ENCODE peak calls at places on chromosomes 5 and 9, in four cellular contexts. One of them, this sample, is unnamed. For H3K4me1, the result is how much of the 10 kb centered on the place peaks cover.

GRCh38 chr5:55601209-55601618 is 66.5 kb upstream of the PLPP1 start:
- DNase-seq in cardiac muscle cell: peak
- DNase-seq in colonic mucosa: peak
- DNase-seq in heart left ventricle: peak
- DNase-seq in this sample: peak

GRCh38 chr5:148843510-148844318 is 17.3 kb downstream of the ADRB2 start:
- DNase-seq in colonic mucosa: no peak
- DNase-seq in cardiac muscle cell: no peak
- DNase-seq in heart left ventricle: peak
- DNase-seq in this sample: no peak

GRCh38 chr9:98647236-98647635 is 61.5 kb downstream of the GABBR2 start:
- DNase-seq in heart left ventricle: no peak
- DNase-seq in colonic mucosa: no peak
- DNase-seq in cardiac muscle cell: no peak
- DNase-seq in this sample: no peak

GRCh38 chr5:78888580-78889187 is 96.4 kb downstream of the ARSB start:
- DNase-seq in cardiac muscle cell: no peak
- DNase-seq in heart left ventricle: peak
- DNase-seq in colonic mucosa: no peak
- DNase-seq in this sample: peak

GRCh38 chr5:76468625-76469410 is 65.7 kb downstream of the IQGAP2 start:
- DNase-seq in cardiac muscle cell: no peak
- DNase-seq in colonic mucosa: no peak
- DNase-seq in heart left ventricle: no peak
- DNase-seq in this sample: no peak

GRCh38 chr9:124022201-124023121 is 10.9 kb downstream of the LHX2 start:
- DNase-seq in heart left ventricle: no peak
- DNase-seq in cardiac muscle cell: peak
- DNase-seq in colonic mucosa: no peak
- DNase-seq in this sample: no peak

GRCh38 chr9:114030364-114030763 is 47.7 kb downstream of the AMBP start:
- DNase-seq in colonic mucosa: peak
- DNase-seq in heart left ventricle: no peak
- DNase-seq in cardiac muscle cell: no peak
- DNase-seq in this sample: no peak

GRCh38 chr9:95610006-95610785 is 93.4 kb upstream of the PTCH1 start:
- DNase-seq in heart left ventricle: no peak
- DNase-seq in colonic mucosa: no peak
- DNase-seq in cardiac muscle cell: no peak
- DNase-seq in this sample: no peak

GRCh38 chr9:123107639-123108285 is 74.3 kb downstream of the GPR21 start:
- DNase-seq in heart left ventricle: no peak
- DNase-seq in cardiac muscle cell: no peak
- DNase-seq in colonic mucosa: no peak
- DNase-seq in this sample: no peak

GRCh38 chr9:127916665-127917581 is at the start of gene ST6GALNAC4:
- DNase-seq in heart left ventricle: peak
- DNase-seq in colonic mucosa: peak
- DNase-seq in cardiac muscle cell: peak
- DNase-seq in this sample: peak

GRCh38 chr5:156473271-156473935 is 146.4 kb downstream of the SGCD start:
- DNase-seq in heart left ventricle: no peak
- DNase-seq in cardiac muscle cell: no peak
- DNase-seq in colonic mucosa: no peak
- DNase-seq in this sample: no peak

GRCh38 chr5:5066276-5067186 is 73.6 kb upstream of the ADAMTS16 start:
- DNase-seq in heart left ventricle: no peak
- DNase-seq in cardiac muscle cell: no peak
- DNase-seq in colonic mucosa: no peak
- DNase-seq in this sample: no peak

GRCh38 chr9:2838984-2839367 is 4.9 kb downstream of the PUM3 start:
- DNase-seq in heart left ventricle: no peak
- DNase-seq in colonic mucosa: no peak
- DNase-seq in cardiac muscle cell: no peak
- DNase-seq in this sample: no peak

GRCh38 chr9:1979815-1980367 is 35.3 kb upstream of the SMARCA2 start:
- DNase-seq in colonic mucosa: no peak
- DNase-seq in cardiac muscle cell: no peak
- DNase-seq in heart left ventricle: no peak
- DNase-seq in this sample: no peak

GRCh38 chr9:90925581-90926257 is 124.1 kb downstream of the SYK start:
- DNase-seq in colonic mucosa: no peak
- DNase-seq in heart left ventricle: no peak
- DNase-seq in cardiac muscle cell: no peak
- DNase-seq in this sample: no peak

GRCh38 chr5:65760504-65761275 is 38.7 kb downstream of the NLN start:
- DNase-seq in heart left ventricle: peak
- DNase-seq in cardiac muscle cell: no peak
- DNase-seq in colonic mucosa: peak
- DNase-seq in this sample: no peak

DNA sequence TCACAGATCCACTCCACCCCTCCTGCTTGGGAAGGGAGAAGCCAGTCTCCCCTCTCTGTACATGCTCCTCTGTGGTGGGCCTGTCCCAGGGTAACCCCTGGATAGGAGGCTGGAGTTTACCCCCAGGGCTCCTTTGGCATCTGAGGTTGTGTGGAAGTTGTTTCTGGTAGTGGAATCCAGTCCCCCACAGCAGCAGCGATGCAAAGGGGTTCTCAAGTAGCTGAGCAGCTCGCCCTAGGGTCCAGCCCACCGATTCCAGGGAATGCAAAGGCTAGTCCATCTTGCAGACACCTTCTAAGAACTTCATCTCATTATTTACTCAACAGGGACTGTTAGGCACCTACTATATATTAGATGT is 42.7 kb upstream of the TCF7 start:
- DNase-seq in cardiac muscle cell: no peak
- DNase-seq in colonic mucosa: no peak
- DNase-seq in heart left ventricle: no peak
- DNase-seq in this sample: no peak
- H3K4me3 ChIP-seq in cardiac muscle cell: no peak
- H3K4me3 ChIP-seq in colonic mucosa: no peak
- H3K4me3 ChIP-seq in heart left ventricle: no peak
- H3K4me3 ChIP-seq in this sample: no peak

GRCh38 chr5:1330146-1330846 is 14.6 kb downstream of the CLPTM1L start:
- DNase-seq in cardiac muscle cell: no peak
- DNase-seq in colonic mucosa: no peak
- DNase-seq in heart left ventricle: no peak
- DNase-seq in this sample: no peak
- H3K27ac ChIP-seq in cardiac muscle cell: no peak
- H3K27ac ChIP-seq in colonic mucosa: no peak
- H3K27ac ChIP-seq in heart left ventricle: no peak
- H3K27ac ChIP-seq in this sample: no peak

GRCh38 chr9:121192959-121193645 is 8.6 kb downstream of the RAB14 start:
- DNase-seq in heart left ventricle: no peak
- DNase-seq in cardiac muscle cell: no peak
- DNase-seq in colonic mucosa: no peak
- DNase-seq in this sample: no peak
- H3K4me1 ChIP-seq in heart left ventricle: half or more
- H3K4me1 ChIP-seq in cardiac muscle cell: half or more
- H3K4me1 ChIP-seq in colonic mucosa: under half
- H3K4me1 ChIP-seq in this sample: under half

GRCh38 chr5:41787257-41787656 is 83.0 kb downstream of the OXCT1 start:
- DNase-seq in heart left ventricle: no peak
- DNase-seq in colonic mucosa: no peak
- DNase-seq in cardiac muscle cell: no peak
- DNase-seq in this sample: no peak
- H3K4me3 ChIP-seq in heart left ventricle: no peak
- H3K4me3 ChIP-seq in colonic mucosa: no peak
- H3K4me3 ChIP-seq in cardiac muscle cell: no peak
- H3K4me3 ChIP-seq in this sample: no peak

DNA sequence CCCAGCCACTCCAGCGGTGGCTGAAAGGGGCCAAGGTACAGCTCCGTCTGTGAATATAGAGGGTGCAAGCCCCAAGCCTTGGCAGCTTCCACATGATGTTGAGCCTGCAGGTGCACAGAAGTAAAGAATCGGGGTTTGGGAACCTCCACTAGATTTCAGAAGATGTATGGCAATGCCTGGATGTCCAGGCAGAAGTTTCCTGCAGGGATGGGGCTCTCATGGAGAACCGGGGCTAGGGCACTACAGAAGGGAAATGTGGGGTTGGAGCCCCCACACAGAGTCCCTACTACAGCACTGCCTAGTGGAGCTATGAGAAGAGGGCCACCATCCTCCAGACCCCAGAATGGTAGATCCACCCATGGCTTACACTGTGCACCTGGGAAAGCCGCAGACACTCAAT is 23.2 kb downstream of the CCDC125 start:
- DNase-seq in heart left ventricle: no peak
- DNase-seq in cardiac muscle cell: no peak
- DNase-seq in colonic mucosa: no peak
- DNase-seq in this sample: no peak
- H3K27ac ChIP-seq in heart left ventricle: no peak
- H3K27ac ChIP-seq in cardiac muscle cell: no peak
- H3K27ac ChIP-seq in colonic mucosa: no peak
- H3K27ac ChIP-seq in this sample: no peak